ENCODE peak calls at places on chromosomes 7 and 10, in ten cellular contexts. L is mesenchymal stem cell, T is HCT116, N is esophagus squamous epithelium, H is fibroblast of lung, O is sigmoid colon, K is RWPE2, V is OCI-LY7, S is gastrocnemius medialis, P is NT2/D1. G is an unnamed sample. For H3K9me3 and H3K4me1, the result is how much of the 10 kb centered on the place peaks cover.

GRCh38 chr10:43260911-43261577 is 5.8 kb downstream of the RASGEF1A start:
- DNase-seq in O (no peak), L (no peak), P (no peak), T (no peak), S (no peak), K (no peak), N (no peak), V (no peak), H (no peak), G (no peak)

GRCh38 chr10:49371967-49372366 is 23.9 kb downstream of the DRGX start:
- DNase-seq in L (no peak), T (no peak), S (no peak), O (no peak), K (no peak), V (no peak), H (no peak), N (no peak), P (no peak), G (no peak)

GRCh38 chr7:119982884-119983283 is 290.1 kb upstream of the KCND2 start:
- DNase-seq in K (no peak), L (no peak), H (no peak), N (no peak), S (no peak), O (no peak), T (no peak), V (no peak), P (no peak), G (no peak)

GRCh38 chr10:90805211-90805610 is 52.6 kb downstream of the HTR7 start:
- DNase-seq in V (no peak), O (no peak), H (no peak), T (no peak), K (no peak), L (no peak), N (no peak), S (no peak), P (peak), G (no peak)

GRCh38 chr10:88041243-88042161 is 178.1 kb downstream of the PTEN start:
- DNase-seq in P (no peak), V (no peak), K (no peak), L (peak), H (peak), T (no peak), O (no peak), S (no peak), N (no peak), G (no peak)

GRCh38 chr10:121596668-121597503 is 1.4 kb downstream of the FGFR2 start:
- DNase-seq in V (no peak), O (peak), P (peak), L (peak), H (peak), S (no peak), K (peak), T (no peak), N (no peak), G (no peak)

GRCh38 chr10:124653811-124654651 is 90.1 kb downstream of the FAM53B start:
- DNase-seq in O (no peak), L (no peak), T (no peak), S (no peak), H (no peak), N (no peak), P (no peak), K (no peak), V (no peak), G (no peak)

GRCh38 chr10:86037096-86037495 is 329.5 kb downstream of the GRID1 start:
- DNase-seq in H (no peak), L (no peak), V (no peak), T (no peak), K (no peak), O (peak), S (no peak), P (no peak), N (no peak), G (no peak)

GRCh38 chr10:72258617-72259016 is 15.1 kb upstream of the DDIT4 start:
- DNase-seq in V (no peak), S (no peak), P (no peak), O (no peak), T (no peak), N (no peak), L (no peak), K (no peak), H (no peak), G (no peak)

GRCh38 chr7:73682745-73683055 is 553 bp downstream of the DNAJC30 start:
- DNase-seq in T (no peak), L (no peak), K (no peak), O (no peak), H (no peak), P (no peak), V (no peak), S (no peak), N (no peak), G (no peak)

GRCh38 chr7:96114190-96114589 is 207.7 kb downstream of the SLC25A13 start:
- DNase-seq in O (no peak), H (no peak), V (no peak), L (no peak), P (no peak), T (no peak), K (no peak), S (no peak), N (no peak), G (no peak)

GRCh38 chr10:34479520-34480179 is 335.4 kb downstream of the PARD3 start:
- DNase-seq in K (no peak), V (no peak), N (no peak), H (no peak), O (no peak), L (no peak), T (no peak), S (no peak), P (no peak), G (no peak)
- H3K9me3 ChIP-seq in K (under half), V (under half), N (under half), H (under half), O (under half), L (under half), T (under half), S (under half), P (under half), G (under half)

DNA sequence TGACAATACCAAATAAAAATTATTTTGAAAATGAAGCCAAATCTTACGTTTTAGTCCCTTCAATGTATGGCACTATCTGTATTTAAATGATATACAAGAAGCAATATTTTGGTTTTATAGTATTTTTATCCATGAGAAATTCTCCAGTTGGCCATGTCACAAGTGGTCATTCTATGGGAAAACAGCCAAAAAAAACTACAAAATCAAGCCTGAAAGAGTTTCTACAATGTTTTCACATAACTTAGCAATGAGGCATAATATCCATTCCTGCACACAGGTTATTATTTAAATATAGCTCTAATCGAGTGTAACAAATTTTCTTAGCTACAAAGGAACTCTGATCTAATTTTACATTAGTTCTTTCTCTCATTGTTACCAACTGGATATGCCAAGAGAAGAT is 5.4 kb downstream of the RAB11FIP2 start:
- DNase-seq in K (no peak), N (no peak), O (no peak), S (no peak), H (peak), T (no peak), V (no peak), P (no peak), L (no peak), G (no peak)
- H3K4me1 ChIP-seq in K (under half), N (under half), O (half or more), S (half or more), H (under half), T (under half), V (under half), P (under half), L (under half), G (under half)

GRCh38 chr7:121278120-121279021 is 50.4 kb upstream of the WNT16 start:
- DNase-seq in S (no peak), V (no peak), O (no peak), L (peak), H (peak), T (no peak), K (no peak), P (peak), N (no peak), G (peak)
- H3K4me3 ChIP-seq in S (no peak), V (no peak), O (no peak), L (peak), H (no peak), T (peak), K (no peak), P (no peak), N (no peak), G (no peak)

GRCh38 chr10:75569506-75569905 is 138.1 kb downstream of the LRMDA start:
- DNase-seq in T (no peak), N (no peak), P (no peak), O (no peak), S (no peak), V (no peak), K (no peak), L (no peak), H (no peak), G (no peak)

GRCh38 chr10:75568721-75569120 is 137.3 kb downstream of the LRMDA start:
- DNase-seq in L (no peak), K (no peak), T (no peak), O (no peak), N (no peak), H (peak), V (no peak), S (no peak), P (no peak), G (no peak)

GRCh38 chr10:75575940-75576339 is 144.5 kb downstream of the LRMDA start:
- DNase-seq in N (no peak), K (no peak), T (no peak), V (no peak), O (no peak), H (no peak), S (no peak), L (no peak), P (no peak), G (no peak)

GRCh38 chr10:75572478-75572877 is 141.1 kb downstream of the LRMDA start:
- DNase-seq in V (no peak), T (no peak), N (no peak), P (no peak), S (no peak), O (no peak), K (no peak), H (no peak), L (no peak), G (no peak)
- H3K9me3 ChIP-seq in V (under half), T (under half), N (under half), P (under half), S (under half), O (under half), K (under half), H (under half), L (half or more), G (under half)

GRCh38 chr10:79099898-79100448 is 31.2 kb downstream of the ZMIZ1 start:
- DNase-seq in N (no peak), H (no peak), S (no peak), K (no peak), L (no peak), V (no peak), T (no peak), P (no peak), O (no peak), G (no peak)

GRCh38 chr10:79098596-79099015 is 29.8 kb downstream of the ZMIZ1 start:
- DNase-seq in O (no peak), L (no peak), N (no peak), V (peak), K (no peak), P (no peak), H (peak), T (no peak), S (no peak), G (no peak)

GRCh38 chr10:79102056-79102874 is 33.5 kb downstream of the ZMIZ1 start:
- DNase-seq in S (peak), P (no peak), K (no peak), H (peak), L (peak), N (no peak), V (no peak), O (peak), T (no peak), G (no peak)

GRCh38 chr10:79101560-79101971 is 32.8 kb downstream of the ZMIZ1 start:
- DNase-seq in P (no peak), H (no peak), O (no peak), K (no peak), L (no peak), S (no peak), T (no peak), V (peak), N (no peak), G (no peak)

DNA sequence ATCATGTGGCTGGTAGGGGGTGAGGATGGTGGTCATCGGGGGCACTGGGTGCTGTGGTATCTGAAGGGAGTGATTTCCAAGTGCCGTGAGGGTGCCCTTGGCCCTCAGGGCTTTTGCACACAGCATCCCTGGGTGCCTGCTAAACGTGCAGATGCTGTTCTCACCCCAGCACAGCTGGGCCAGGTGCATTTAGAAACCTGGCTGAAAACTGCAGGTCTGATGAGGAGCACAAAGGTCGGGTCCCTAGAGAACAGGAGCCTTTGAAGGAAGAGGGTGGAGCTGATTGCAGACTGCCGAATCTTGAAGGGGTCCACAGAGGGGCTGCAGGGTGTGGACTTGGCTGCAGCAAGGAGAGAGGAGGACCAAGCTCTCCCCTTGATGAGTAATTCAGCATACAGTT is 32.0 kb downstream of the ZMIZ1 start:
- DNase-seq in S (no peak), P (no peak), L (no peak), K (no peak), H (no peak), V (peak), O (no peak), N (no peak), T (no peak), G (no peak)
- H3K4me1 ChIP-seq in S (half or more), P (under half), L (half or more), K (under half), H (under half), V (half or more), O (half or more), N (half or more), T (under half), G (under half)

GRCh38 chr10:58755688-58756087 is 243.0 kb downstream of the BICC1 start:
- DNase-seq in P (no peak), L (peak), S (peak), N (no peak), K (no peak), H (peak), O (peak), T (no peak), V (no peak), G (no peak)

GRCh38 chr10:58758311-58758710 is 245.6 kb downstream of the BICC1 start:
- DNase-seq in V (no peak), N (no peak), K (no peak), H (peak), L (no peak), O (no peak), P (no peak), S (no peak), T (no peak), G (no peak)

GRCh38 chr10:58757352-58758071 is 244.8 kb downstream of the BICC1 start:
- DNase-seq in O (no peak), H (peak), K (no peak), L (no peak), T (no peak), V (no peak), N (no peak), P (no peak), S (no peak), G (no peak)

GRCh38 chr10:58754419-58755180 is 241.9 kb downstream of the BICC1 start:
- DNase-seq in N (no peak), S (no peak), V (no peak), L (no peak), T (no peak), P (no peak), H (no peak), O (no peak), K (no peak), G (no peak)

DNA sequence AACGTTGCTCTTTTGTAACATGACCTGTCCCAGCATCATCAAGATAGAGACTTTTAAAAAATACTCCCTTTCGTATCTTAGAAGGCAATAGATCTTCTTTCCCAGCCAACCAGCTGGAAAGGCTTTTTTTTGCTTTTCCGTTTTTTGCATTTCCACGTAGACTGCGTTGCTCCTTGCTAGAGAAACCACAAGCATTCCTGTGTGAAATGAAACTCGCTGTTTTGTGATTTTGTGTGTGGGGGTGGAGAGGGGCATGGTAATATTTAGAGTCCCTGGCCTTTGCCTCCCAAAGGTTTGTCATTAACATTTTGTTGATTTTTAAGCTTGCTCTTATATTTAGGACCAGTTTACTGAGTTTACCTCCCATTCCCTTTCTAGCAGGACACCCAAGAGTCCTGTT is 243.5 kb downstream of the BICC1 start:
- DNase-seq in N (no peak), O (no peak), H (peak), L (peak), S (no peak), P (no peak), K (no peak), V (no peak), T (no peak), G (no peak)
- H3K4me3 ChIP-seq in N (no peak), O (no peak), H (peak), L (peak), S (peak), P (no peak), K (peak), V (no peak), T (no peak), G (no peak)

GRCh38 chr7:50069613-50070012 is 23.4 kb downstream of the ZPBP start:
- DNase-seq in V (no peak), H (peak), L (no peak), O (peak), N (no peak), T (no peak), S (no peak), P (no peak), K (no peak), G (peak)
- H3K9me3 ChIP-seq in V (under half), H (under half), L (under half), O (under half), N (under half), T (under half), S (under half), P (under half), K (under half), G (under half)

GRCh38 chr7:28169166-28169713 is 11.4 kb downstream of the JAZF1 start:
- DNase-seq in H (peak), L (peak), T (no peak), N (no peak), S (no peak), V (no peak), O (no peak), P (no peak), K (no peak), G (no peak)
- H3K4me1 ChIP-seq in H (under half), L (under half), T (under half), N (under half), S (under half), V (half or more), O (under half), P (under half), K (under half), G (under half)

DNA sequence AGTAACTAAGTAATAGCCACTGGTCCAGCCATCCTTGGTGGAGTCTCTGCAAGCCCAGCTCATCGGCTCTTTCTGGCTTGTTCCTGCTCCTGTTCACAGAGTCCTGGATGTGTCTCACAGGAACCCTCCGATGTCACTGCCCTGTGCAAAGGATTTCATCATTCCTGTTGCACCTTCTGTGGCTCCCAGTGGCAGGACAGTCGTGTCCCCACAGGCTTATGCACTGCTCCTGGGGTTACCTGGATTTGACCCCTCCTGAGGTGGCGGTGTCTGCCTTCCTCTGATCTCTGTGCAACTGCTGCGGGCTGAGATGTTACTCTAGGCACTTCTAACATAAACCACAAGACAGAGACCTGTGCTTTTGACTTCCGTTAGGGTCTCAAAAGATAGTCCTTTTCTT is 30.6 kb downstream of the APBB1IP start:
- DNase-seq in P (no peak), O (no peak), L (no peak), T (no peak), N (no peak), V (peak), S (no peak), K (no peak), H (no peak), G (peak)
- H3K4me3 ChIP-seq in P (no peak), O (no peak), L (no peak), T (no peak), N (no peak), V (peak), S (no peak), K (no peak), H (no peak), G (peak)

G was measured in CD4-positive, CD25-positive, alpha-beta regulatory T cell.